ENCODE peak calls at places on chromosomes 13 and 19, in seven cellular contexts. C is cardiac muscle cell, G is left ventricle myocardium inferior, U is transverse colon, E is BE2C, Y is WERI-Rb-1, A is upper lobe of right lung. P is an unnamed sample. For H3K9me3 and H3K36me3, the result is how much of the 10 kb centered on the place peaks cover.

GRCh38 chr13:49958321-49958720 is 22.2 kb upstream of the SPRYD7 start:
- DNase-seq in U (no peak), C (no peak), A (no peak), E (no peak), Y (no peak), G (no peak), P (no peak)

GRCh38 chr13:39825886-39826285 is 170.4 kb downstream of the COG6 start:
- DNase-seq in G (no peak), C (no peak), Y (no peak), E (no peak), U (no peak), A (no peak), P (no peak)

GRCh38 chr13:39253774-39254173 is 215.5 kb downstream of the NHLRC3 start:
- DNase-seq in C (peak), Y (no peak), A (no peak), U (no peak), G (no peak), E (no peak), P (no peak)

GRCh38 chr13:63693696-63694095 is 2278.0 kb upstream of the PCDH20 start:
- DNase-seq in Y (no peak), U (no peak), C (no peak), E (no peak), G (no peak), A (peak), P (no peak)

GRCh38 chr13:94178625-94179244 is 300.7 kb downstream of the DCT start:
- DNase-seq in A (no peak), Y (no peak), E (no peak), U (no peak), C (no peak), G (no peak), P (no peak)

GRCh38 chr19:13082192-13083007 is 20.3 kb downstream of the LYL1 start:
- DNase-seq in A (no peak), E (peak), Y (peak), C (peak), G (no peak), U (no peak), P (no peak)

GRCh38 chr13:73059460-73060250 is 850 bp downstream of the KLF5 start:
- DNase-seq in G (peak), U (no peak), C (no peak), E (peak), Y (peak), A (peak), P (no peak)

GRCh38 chr19:56566904-56567273 is 379 bp upstream of the ZNF470 start:
- DNase-seq in E (peak), C (peak), U (peak), G (peak), Y (peak), A (peak), P (peak)

GRCh38 chr13:50588736-50589135 is 254.8 kb downstream of the DLEU7 start:
- DNase-seq in A (no peak), C (no peak), U (no peak), G (no peak), E (no peak), Y (no peak), P (no peak)

GRCh38 chr13:18943721-18944391 is 237.8 kb downstream of the TUBA3C start:
- DNase-seq in Y (no peak), E (no peak), A (peak), G (no peak), C (no peak), U (no peak), P (no peak)

GRCh38 chr13:77305276-77305675 is 21.6 kb downstream of the MYCBP2 start:
- DNase-seq in G (no peak), E (no peak), U (no peak), A (no peak), Y (no peak), C (no peak), P (no peak)

GRCh38 chr19:52993342-52994178 is 20.2 kb upstream of the ERVV-1 start:
- DNase-seq in C (peak), G (peak), Y (peak), A (peak), U (peak), E (peak), P (peak)

GRCh38 chr13:51778407-51778806 is 25.6 kb downstream of the DHRS12 start:
- DNase-seq in E (no peak), U (no peak), G (no peak), Y (no peak), A (no peak), C (no peak), P (no peak)

GRCh38 chr19:45403781-45404556 is 900 bp downstream of the PPP1R13L start:
- DNase-seq in U (peak), Y (peak), A (peak), E (peak), C (peak), G (peak), P (peak)

GRCh38 chr19:58319241-58319640 is 7.6 kb upstream of the ZSCAN22 start:
- DNase-seq in G (no peak), U (no peak), E (no peak), A (no peak), Y (no peak), C (no peak), P (no peak)

GRCh38 chr19:33721735-33722297 is 74.9 kb upstream of the KCTD15 start:
- DNase-seq in C (no peak), U (no peak), Y (no peak), G (no peak), A (no peak), E (no peak), P (no peak)
- TF ChIP-seq CTCF in C (no peak), U (no peak), Y (no peak), G (no peak), A (no peak), E (no peak), P (no peak)

DNA sequence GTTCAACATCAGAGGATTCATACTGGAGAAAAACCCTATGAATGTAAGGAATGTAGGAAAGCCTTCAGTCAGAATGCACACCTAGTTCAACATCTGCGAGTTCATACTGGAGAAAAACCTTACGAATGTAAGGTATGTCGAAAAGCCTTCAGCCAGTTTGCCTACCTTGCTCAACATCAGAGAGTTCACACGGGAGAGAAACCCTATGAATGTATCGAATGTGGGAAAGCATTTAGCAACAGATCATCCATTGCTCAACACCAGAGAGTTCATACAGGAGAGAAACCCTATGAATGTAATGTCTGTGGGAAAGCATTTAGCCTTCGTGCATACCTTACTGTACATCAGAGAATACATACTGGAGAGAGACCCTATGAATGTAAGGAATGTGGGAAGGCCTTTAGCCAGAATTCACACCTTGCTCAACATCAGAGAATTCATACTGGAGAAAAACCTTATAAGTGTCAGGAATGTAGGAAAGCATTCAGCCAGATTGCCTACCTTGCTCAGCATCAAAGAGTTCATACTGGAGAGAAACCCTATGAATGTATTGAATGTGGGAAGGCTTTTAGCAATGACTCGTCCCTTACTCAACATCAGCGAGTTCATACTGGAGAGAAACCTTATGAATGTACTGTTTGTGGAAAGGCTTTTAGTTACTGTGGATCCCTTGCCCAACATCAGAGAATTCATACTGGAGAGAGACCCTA is 15.4 kb downstream of the ZNF570 start:
- DNase-seq in U (no peak), G (no peak), C (no peak), E (no peak), A (no peak), Y (no peak), P (no peak)
- H3K9me3 ChIP-seq in U (half or more), G (half or more), C (under half), E (under half), A (half or more), Y (under half), P (half or more)

DNA sequence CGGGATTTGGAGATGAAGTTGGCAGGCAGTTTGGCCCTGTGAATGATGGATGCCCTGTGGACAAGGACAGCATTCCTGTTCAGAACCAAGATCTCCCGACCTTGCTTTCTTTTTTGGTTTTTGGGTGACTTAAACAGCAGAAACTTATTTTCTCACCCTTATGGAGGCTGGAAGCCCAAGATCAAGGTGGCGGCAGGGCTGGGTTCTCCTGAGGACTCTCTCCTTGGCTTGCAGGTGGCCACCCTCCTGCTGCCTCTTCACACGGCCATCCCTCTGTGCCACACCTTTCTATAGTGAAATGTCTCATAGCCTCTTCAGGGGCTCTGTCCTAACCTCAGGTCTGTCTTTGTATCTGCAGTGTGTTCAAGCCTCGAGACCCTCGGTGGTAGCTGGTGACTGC is 14.0 kb downstream of the ZNF333 start:
- DNase-seq in A (no peak), Y (no peak), C (no peak), U (no peak), E (no peak), G (no peak), P (no peak)
- H3K36me3 ChIP-seq in A (half or more), Y (under half), C (under half), U (under half), E (under half), G (half or more), P (half or more)

GRCh38 chr19:19561946-19562664 is 24.0 kb downstream of the CILP2 start:
- DNase-seq in G (no peak), E (no peak), Y (no peak), U (no peak), C (no peak), A (no peak), P (no peak)

GRCh38 chr19:19563348-19563848 is 25.3 kb downstream of the CILP2 start:
- DNase-seq in E (no peak), A (no peak), Y (no peak), G (no peak), U (no peak), C (no peak), P (no peak)

GRCh38 chr19:19559942-19560341 is 21.9 kb downstream of the CILP2 start:
- DNase-seq in A (no peak), G (no peak), U (no peak), C (no peak), E (no peak), Y (no peak), P (no peak)

GRCh38 chr19:19566306-19566705 is 28.2 kb downstream of the CILP2 start:
- DNase-seq in U (no peak), G (no peak), E (no peak), Y (no peak), A (no peak), C (no peak), P (no peak)

GRCh38 chr19:19562665-19563347 is 24.7 kb downstream of the CILP2 start:
- DNase-seq in U (no peak), A (no peak), Y (no peak), G (no peak), E (no peak), C (no peak), P (no peak)
- TF ChIP-seq CTCF in U (no peak), A (peak), Y (peak), G (no peak), E (no peak), C (no peak), P (no peak)

GRCh38 chr19:51971624-51972023 is 15.0 kb downstream of the ZNF350 start:
- DNase-seq in C (peak), Y (peak), A (no peak), G (no peak), E (no peak), U (no peak), P (no peak)
- H3K9me3 ChIP-seq in C (under half), Y (under half), A (half or more), G (half or more), E (under half), U (half or more), P (half or more)

GRCh38 chr19:2181618-2181997 is 17.9 kb downstream of the DOT1L start:
- DNase-seq in G (no peak), E (peak), Y (no peak), C (no peak), A (no peak), U (no peak), P (no peak)
- H3K36me3 ChIP-seq in G (under half), E (under half), Y (half or more), C (under half), A (under half), U (under half), P (under half)